ENCODE peak calls at places on chromosomes 3 and 15, in ten cellular contexts. Y is right lobe of liver; C is lower lobe of right lung; U is CD8-positive, alpha-beta T cell; A is natural killer cell; W is OCI-LY7; T is body of pancreas; R is cardiac muscle cell; P is HFFc6; Z is neural progenitor cell. S is an unnamed sample.

GRCh38 chr3:101533603-101533968 is 20.6 kb upstream of the SENP7 start:
- DNase-seq in A (no peak), R (no peak), Y (no peak), Z (no peak), U (no peak), C (no peak), T (no peak), P (peak; percentile 8), W (no peak), S (no peak)

GRCh38 chr3:197083486-197083885 is 53.9 kb upstream of the MELTF start:
- DNase-seq in Y (no peak), R (no peak), A (no peak), U (no peak), P (peak; percentile 80), Z (no peak), W (no peak), T (peak; percentile 6), C (no peak), S (peak; percentile 4)

GRCh38 chr3:192063570-192063969 is 602.6 kb downstream of the PYDC2 start:
- DNase-seq in U (no peak), P (peak; percentile 24), Y (peak; percentile 22), T (no peak), A (no peak), W (peak; percentile 79), C (no peak), Z (peak; percentile 83), R (no peak), S (no peak)

GRCh38 chr15:73225358-73226015 is 143.3 kb downstream of the HCN4 start:
- DNase-seq in Y (no peak), U (no peak), Z (peak; percentile 3), C (no peak), T (no peak), A (no peak), P (no peak), W (no peak), R (no peak), S (no peak)

GRCh38 chr3:40476478-40477470 is at the start of gene ZNF619:
- DNase-seq in P (peak; percentile 57), U (peak; percentile 36), T (peak; percentile 84), C (peak; percentile 87), Y (peak; percentile 81), A (peak; percentile 63), W (no peak), Z (peak; percentile 77), R (no peak), S (peak; percentile 18)

GRCh38 chr3:58898513-58898912 is 151.3 kb downstream of the CFAP20DC start:
- DNase-seq in A (no peak), P (no peak), C (no peak), Z (no peak), Y (no peak), W (no peak), T (no peak), U (no peak), R (no peak), S (no peak)

GRCh38 chr3:27311400-27311799 is 57.8 kb downstream of the NEK10 start:
- DNase-seq in P (peak; percentile 99), U (no peak), A (no peak), W (no peak), R (no peak), T (no peak), Y (no peak), C (no peak), Z (peak; percentile 19), S (peak; percentile 9)

GRCh38 chr15:90191795-90192494 is 9.2 kb upstream of the SEMA4B start:
- DNase-seq in Z (no peak), T (peak; percentile 97), A (no peak), W (peak; percentile 89), P (no peak), C (peak; percentile 75), U (peak; percentile 12), R (peak; percentile 67), Y (peak; percentile 93), S (no peak)

GRCh38 chr15:79212589-79213139 is 69.9 kb upstream of the ANKRD34C start:
- DNase-seq in T (no peak), A (no peak), P (no peak), Z (peak; percentile 83), C (no peak), U (no peak), Y (no peak), R (no peak), W (no peak), S (peak; percentile 13)

GRCh38 chr3:103410231-103410630 is 975.4 kb downstream of the ZPLD1 start:
- DNase-seq in U (no peak), W (no peak), Y (no peak), Z (peak; percentile 36), R (no peak), C (no peak), P (no peak), T (no peak), A (no peak), S (no peak)

GRCh38 chr3:49098429-49098828 is 4.6 kb upstream of the QRICH1 start:
- DNase-seq in C (peak; percentile 36), Z (no peak), U (no peak), R (no peak), W (no peak), T (no peak), A (no peak), P (no peak), Y (no peak), S (peak; percentile 54)

GRCh38 chr3:71066849-71067261 is 516.7 kb downstream of the FOXP1 start:
- DNase-seq in Z (peak; percentile 24), P (no peak), W (peak; percentile 45), T (peak; percentile 10), R (no peak), A (no peak), C (no peak), Y (no peak), U (no peak), S (no peak)

GRCh38 chr3:151011427-151011826 is 38.9 kb upstream of the CLRN1 start:
- DNase-seq in Z (peak; percentile 82), W (no peak), P (no peak), Y (no peak), U (no peak), C (no peak), A (no peak), R (peak; percentile 42), T (peak; percentile 3), S (peak; percentile 96)
- TF ChIP-seq CTCF in Z (no peak), W (no peak), P (no peak), Y (no peak), U (no peak), C (no peak), A (no peak), R (no peak), T (no peak), S (no peak)

DNA sequence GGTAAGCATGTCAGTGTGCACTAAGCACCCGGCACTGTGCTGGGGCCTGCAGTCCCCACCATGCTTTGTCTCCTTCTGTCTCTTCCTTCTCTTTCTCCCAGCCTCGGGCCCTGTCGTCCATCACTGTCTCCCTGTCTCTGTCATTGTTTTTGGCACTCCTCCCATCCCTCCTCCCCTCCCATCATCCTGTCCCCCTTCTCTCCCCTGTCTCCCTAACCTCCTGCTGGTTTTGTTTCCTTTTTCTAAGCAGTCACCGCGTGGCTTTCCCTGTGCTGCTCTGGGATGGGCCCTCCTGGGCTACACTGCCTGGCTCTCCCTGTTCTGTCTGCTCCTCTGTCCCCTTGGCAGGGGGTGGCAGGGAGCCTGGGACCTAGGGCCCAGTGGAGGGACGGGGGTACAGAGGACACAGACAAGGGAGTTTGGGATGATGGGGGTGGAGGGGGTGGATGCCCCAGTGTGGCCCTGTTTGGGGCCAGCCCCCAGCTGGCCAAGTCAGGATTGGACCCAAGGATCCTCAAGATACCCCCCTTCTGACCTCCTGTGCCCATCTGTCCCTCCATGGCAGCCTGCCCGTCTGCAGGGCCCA is 5.7 kb downstream of the CHST13 start:
- DNase-seq in R (no peak), A (no peak), P (no peak), T (no peak), C (peak; percentile 30), W (no peak), Y (peak; percentile 41), Z (no peak), U (no peak), S (no peak)
- TF ChIP-seq CTCF in R (no peak), A (no peak), P (no peak), T (no peak), C (no peak), W (no peak), Y (no peak), Z (no peak), U (no peak), S (no peak)

DNA sequence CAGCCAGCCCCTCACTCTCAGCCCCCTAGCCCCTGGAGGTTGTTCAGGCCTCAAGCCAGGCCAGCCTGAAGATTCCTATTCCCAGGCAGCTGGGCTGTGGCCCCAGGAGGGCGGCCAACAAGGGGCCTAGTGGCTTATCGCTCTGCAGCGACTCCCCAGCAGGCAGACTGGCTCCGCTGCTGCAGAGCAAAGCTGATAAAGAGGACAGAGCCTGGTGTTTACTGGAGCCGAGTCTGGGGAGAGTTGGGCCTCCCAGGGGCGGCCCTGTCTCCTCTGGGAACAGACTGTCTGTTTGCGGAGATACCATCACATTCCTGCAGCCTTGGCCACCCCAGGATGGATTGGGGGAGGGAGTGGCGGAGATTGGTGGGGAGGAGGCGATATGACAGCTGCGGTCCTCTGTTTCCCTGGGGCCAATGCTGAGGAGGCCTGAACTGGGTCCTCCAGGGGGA is 22.4 kb upstream of the SMAD6 start:
- DNase-seq in T (no peak), P (no peak), Z (peak; percentile 70), U (no peak), A (no peak), Y (peak; percentile 38), R (peak; percentile 91), W (no peak), C (no peak), S (peak; percentile 19)
- TF ChIP-seq CTCF in T (no peak), P (no peak), Z (no peak), U (no peak), A (no peak), Y (no peak), R (no peak), W (no peak), C (no peak), S (no peak)

DNA sequence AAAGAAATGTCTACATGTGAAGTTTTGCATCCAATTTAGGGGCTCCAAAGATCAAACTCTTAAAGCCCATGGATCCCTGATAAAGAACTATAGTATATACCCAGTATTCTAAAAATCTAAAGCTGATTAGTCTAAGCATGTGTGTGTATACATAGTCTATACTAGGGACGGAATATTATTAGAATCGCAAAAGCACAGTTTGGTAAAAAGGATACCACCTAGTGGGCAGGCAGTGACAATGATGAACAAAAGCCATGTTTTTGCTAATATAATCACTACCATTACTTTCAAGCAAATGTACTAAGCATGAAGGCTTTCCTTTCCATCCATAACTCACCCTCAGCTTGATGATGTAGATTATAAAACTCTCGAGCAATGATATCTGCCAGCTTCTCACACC is 16.5 kb downstream of the POLQ start:
- DNase-seq in Y (no peak), Z (no peak), A (no peak), W (no peak), U (no peak), R (no peak), C (no peak), P (peak; percentile 22), T (no peak), S (no peak)
- TF ChIP-seq CTCF in Y (peak; percentile 34), Z (no peak), A (no peak), W (peak; percentile 68), U (no peak), R (peak; percentile 60), C (peak; percentile 17), P (peak; percentile 80), T (no peak), S (peak; percentile 74)